ENCODE peak calls at places on chromosomes 5 and 9, in eight cellular contexts. A is GDM1, O is KG1, N is GM23338, B is brain pericyte, V is astrocyte of the spinal cord, W is retina, Y is H4. T is an unnamed sample.

GRCh38 chr5:54743581-54743980 is 226.0 kb downstream of the SNX18 start:
- DNase-seq in A (no peak), O (no peak), V (no peak), B (no peak), W (no peak), N (peak; percentile 20), Y (no peak), T (no peak)

GRCh38 chr9:125517577-125517976 is 189.4 kb downstream of the MAPKAP1 start:
- DNase-seq in Y (no peak), A (no peak), W (no peak), O (no peak), V (no peak), N (peak; percentile 50), B (no peak), T (no peak)

GRCh38 chr9:80146466-80146865 is 574.7 kb downstream of the TLE4 start:
- DNase-seq in V (peak; percentile 35), O (no peak), N (peak; percentile 67), Y (peak; percentile 9), W (peak; percentile 18), A (no peak), B (no peak), T (no peak)

GRCh38 chr5:113224605-113225065 is 210.2 kb downstream of the TSSK1B start:
- DNase-seq in W (no peak), N (no peak), Y (peak; percentile 52), V (peak; percentile 70), B (no peak), O (no peak), A (no peak), T (no peak)

GRCh38 chr5:91048073-91048472 is 335.0 kb downstream of the ARRDC3 start:
- DNase-seq in N (no peak), A (no peak), Y (no peak), B (no peak), V (no peak), W (no peak), O (no peak), T (no peak)

GRCh38 chr9:84271004-84271886 is 69.3 kb downstream of the SLC28A3 start:
- DNase-seq in B (no peak), A (no peak), W (peak; percentile 87), O (no peak), N (peak; percentile 92), Y (no peak), V (peak; percentile 83), T (peak; percentile 64)

GRCh38 chr5:103561670-103562069 is 919 bp downstream of the NUDT12 start:
- DNase-seq in A (no peak), Y (no peak), V (peak; percentile 2), O (no peak), W (peak; percentile 11), B (no peak), N (no peak), T (no peak)

GRCh38 chr9:19116391-19116790 is 10.9 kb downstream of the PLIN2 start:
- DNase-seq in N (no peak), V (peak; percentile 75), Y (peak; percentile 39), A (no peak), O (no peak), W (no peak), B (no peak), T (no peak)

GRCh38 chr5:59724482-59725392 is 168.8 kb downstream of the PDE4D start:
- DNase-seq in A (peak; percentile 35), Y (peak; percentile 57), N (peak; percentile 76), V (peak; percentile 39), B (no peak), O (no peak), W (no peak), T (peak; percentile 26)